ENCODE peak calls at places on chromosome 13, in seven cellular contexts. C is naive thymus-derived CD4-positive, alpha-beta T cell; Z is thoracic aorta; O is aorta; U is IMR-90; P is tibial artery; F is right atrium auricular region. S is an unnamed sample. For H3K4me1, the result is how much of the 10 kb centered on the place peaks cover.

GRCh38 chr13:29482504-29482903 is 113.0 kb downstream of the SLC7A1 start:
- DNase-seq in C (no peak), Z (no peak), O (no peak), U (no peak), P (no peak), F (no peak), S (no peak)

GRCh38 chr13:80979035-80979641 is 638.2 kb upstream of the SPRY2 start:
- DNase-seq in C (no peak), Z (no peak), O (no peak), U (peak), P (no peak), F (no peak), S (peak)

GRCh38 chr13:50969691-50970090 is 60.1 kb downstream of the RNASEH2B start:
- DNase-seq in C (no peak), Z (no peak), O (no peak), U (no peak), P (no peak), F (no peak), S (no peak)

GRCh38 chr13:88802886-88803285 is 1131.7 kb downstream of the SLITRK5 start:
- DNase-seq in C (no peak), Z (no peak), O (no peak), U (no peak), P (no peak), F (no peak), S (no peak)

GRCh38 chr13:31310781-31311180 is 111.0 kb downstream of the B3GLCT start:
- DNase-seq in C (no peak), Z (no peak), O (no peak), U (peak), P (no peak), F (no peak), S (no peak)

GRCh38 chr13:93473441-93474270 is 247.0 kb downstream of the GPC6 start:
- DNase-seq in C (no peak), Z (no peak), O (no peak), U (peak), P (no peak), F (no peak), S (no peak)

GRCh38 chr13:50450279-50450678 is 393.2 kb downstream of the DLEU7 start:
- DNase-seq in C (no peak), Z (no peak), O (no peak), U (no peak), P (no peak), F (no peak), S (no peak)

GRCh38 chr13:59684105-59684504 is 479.6 kb downstream of the DIAPH3 start:
- DNase-seq in C (no peak), Z (no peak), O (no peak), U (no peak), P (no peak), F (no peak), S (no peak)

GRCh38 chr13:20714161-20714560 is 10.7 kb downstream of the IL17D start:
- DNase-seq in C (no peak), Z (no peak), O (no peak), U (no peak), P (no peak), F (no peak), S (no peak)

GRCh38 chr13:20714563-20715339 is 11.3 kb downstream of the IL17D start:
- DNase-seq in C (no peak), Z (no peak), O (peak), U (peak), P (peak), F (peak), S (no peak)

GRCh38 chr13:20711301-20712044 is 8.0 kb downstream of the IL17D start:
- DNase-seq in C (no peak), Z (no peak), O (no peak), U (no peak), P (peak), F (peak), S (no peak)

GRCh38 chr13:20713751-20714150 is 10.3 kb downstream of the IL17D start:
- DNase-seq in C (no peak), Z (no peak), O (peak), U (peak), P (peak), F (peak), S (no peak)

DNA sequence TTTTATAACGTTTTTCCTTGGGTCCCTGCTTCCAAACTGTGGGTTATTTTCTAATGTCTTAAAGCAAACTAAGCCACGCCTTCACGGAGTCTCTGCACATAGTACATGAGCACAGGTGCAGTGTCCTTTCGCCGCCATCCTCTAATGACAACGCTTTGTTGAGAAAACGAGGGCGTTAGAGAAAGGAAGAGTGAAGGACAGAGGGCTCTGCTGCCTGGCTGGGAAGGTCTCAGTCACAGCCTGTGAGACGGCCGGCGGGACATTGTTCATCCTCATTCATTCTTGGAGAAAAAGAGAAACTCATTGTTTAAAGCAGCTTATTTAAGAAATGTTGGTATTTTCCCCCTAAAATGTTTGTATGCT is 9.5 kb downstream of the IL17D start:
- DNase-seq in C (no peak), Z (no peak), O (no peak), U (no peak), P (peak), F (peak), S (no peak)
- H3K4me3 ChIP-seq in C (no peak), Z (peak), O (peak), U (no peak), P (peak), F (no peak), S (no peak)

DNA sequence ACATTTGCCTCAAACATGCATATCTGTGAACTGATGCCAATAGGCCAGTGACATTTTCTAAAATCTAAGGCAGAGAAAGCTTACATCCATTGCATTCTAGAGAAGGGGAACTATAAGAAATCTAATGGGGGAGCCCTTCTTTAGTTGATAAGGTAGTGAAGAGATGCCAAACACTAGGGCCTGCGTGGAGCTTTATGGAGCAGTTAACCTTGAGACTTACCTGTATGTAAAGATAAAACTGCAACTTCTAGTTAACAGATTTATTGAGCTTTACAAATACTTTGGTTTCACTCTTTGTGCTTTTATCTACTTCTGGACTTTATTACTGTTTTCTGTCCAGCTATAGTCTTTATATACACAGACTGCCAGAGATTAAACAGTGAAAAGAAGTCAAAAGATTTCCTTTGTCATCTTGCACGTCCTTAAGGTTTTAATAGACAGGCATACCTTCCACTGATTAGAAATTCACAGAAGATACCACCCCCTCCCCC is 457.6 kb downstream of the KLF12 start:
- DNase-seq in C (no peak), Z (no peak), O (no peak), U (no peak), P (no peak), F (no peak), S (peak)
- H3K27ac ChIP-seq in C (no peak), Z (no peak), O (no peak), U (no peak), P (no peak), F (no peak), S (peak)

DNA sequence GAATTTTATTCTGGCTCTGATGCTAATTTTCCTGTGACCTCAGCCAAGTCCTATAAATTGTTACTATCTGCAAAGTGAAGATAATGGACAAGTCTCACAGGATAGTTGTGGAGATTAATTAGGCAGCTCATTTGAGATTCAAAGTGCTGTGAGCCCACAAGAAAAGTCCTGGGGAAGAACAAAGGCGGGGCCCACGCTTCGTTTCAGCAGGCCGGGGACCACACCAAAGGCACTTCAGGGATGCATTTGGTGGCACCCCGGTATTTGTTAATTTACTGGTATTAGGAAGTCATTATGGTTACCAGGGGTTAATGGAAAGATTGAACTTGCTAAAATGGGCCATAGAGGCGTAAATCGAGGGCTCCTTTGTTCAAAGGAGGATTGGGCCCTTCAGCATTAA is 511.0 kb downstream of the IRS2 start:
- DNase-seq in C (no peak), Z (no peak), O (no peak), U (no peak), P (no peak), F (no peak), S (no peak)
- H3K4me1 ChIP-seq in C (under half), Z (under half), O (under half), U (under half), P (under half), F (under half), S (under half)

DNA sequence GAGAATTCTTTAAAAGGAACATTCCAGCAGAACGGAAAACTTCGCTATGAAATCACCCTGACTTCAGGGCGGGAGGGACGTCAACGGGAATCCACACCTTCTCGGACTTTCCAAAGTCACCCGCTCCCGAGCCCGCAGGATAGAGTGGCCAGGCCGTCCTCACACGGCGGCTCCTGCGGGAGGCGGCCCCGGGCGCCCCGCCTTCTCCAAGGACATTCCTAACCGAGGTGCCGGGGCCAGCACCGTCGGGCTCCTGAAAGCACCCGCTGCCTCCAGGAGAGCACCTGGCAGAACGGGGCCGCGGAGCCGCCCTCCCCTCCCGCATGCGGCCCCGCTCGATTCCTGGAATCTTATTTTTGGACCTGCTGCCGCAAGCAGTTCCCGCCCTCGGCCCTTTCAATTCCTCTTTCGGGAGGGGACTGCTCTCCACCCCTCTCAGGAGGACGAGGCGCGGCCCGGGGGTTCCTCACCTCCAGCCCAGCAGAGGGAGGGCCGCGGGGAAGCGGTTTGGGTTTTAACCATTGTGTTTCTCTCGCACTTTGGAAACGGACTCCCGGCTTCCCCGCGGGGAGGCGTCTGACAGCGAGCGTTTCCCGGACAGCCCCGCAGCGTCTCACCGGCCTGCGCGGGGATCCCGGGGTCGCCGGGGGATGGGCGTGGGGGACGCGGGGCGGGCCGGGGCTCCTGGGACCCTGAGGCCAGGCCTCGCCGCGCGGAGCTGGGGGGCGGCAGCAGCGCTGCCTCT is 938 bp downstream of the GAS6 start:
- DNase-seq in C (no peak), Z (no peak), O (peak), U (no peak), P (peak), F (no peak), S (peak)
- H3K4me3 ChIP-seq in C (no peak), Z (peak), O (peak), U (peak), P (peak), F (peak), S (peak)

GRCh38 chr13:28239374-28239773 is 101.0 kb downstream of the PAN3 start:
- DNase-seq in C (no peak), Z (no peak), O (no peak), U (peak), P (no peak), F (no peak), S (no peak)
- H3K27ac ChIP-seq in C (no peak), Z (no peak), O (no peak), U (no peak), P (no peak), F (no peak), S (no peak)

S was measured in small intestine.